ENCODE peak calls at places on chromosomes 1 and 21, in four cellular contexts. A is K562, V is GM12878, K is HepG2. R is an unnamed sample.

GRCh38 chr1:227758366-227758765 is 23.1 kb downstream of the SNAP47 start:
- DNase-seq in V (peak), A (no peak), K (no peak), R (no peak)

GRCh38 chr1:58695206-58695605 is 4.7 kb downstream of the MYSM1 start:
- DNase-seq in V (no peak), A (no peak), K (no peak), R (no peak)

GRCh38 chr1:6490181-6491075 is 1.0 kb downstream of the PLEKHG5 start:
- DNase-seq in A (peak), K (peak), V (peak), R (peak)

GRCh38 chr1:178682429-178682828 is 42.6 kb upstream of the RALGPS2 start:
- DNase-seq in A (no peak), K (peak), V (no peak), R (no peak)

GRCh38 chr1:21869620-21870121 is 57.6 kb downstream of the LDLRAD2 start:
- DNase-seq in A (no peak), K (peak), V (no peak), R (no peak)

GRCh38 chr1:227437495-227438008 is 119.3 kb upstream of the CDC42BPA start:
- DNase-seq in V (no peak), K (peak), A (peak), R (no peak)

GRCh38 chr1:94600556-94600955 is 59.0 kb upstream of the F3 start:
- DNase-seq in V (no peak), A (no peak), K (no peak), R (no peak)

GRCh38 chr1:20349971-20350370 is 59.3 kb downstream of the VWA5B1 start:
- DNase-seq in V (no peak), K (no peak), A (no peak), R (no peak)

GRCh38 chr21:38660333-38661295 is 145.1 kb upstream of the ETS2 start:
- DNase-seq in A (no peak), K (no peak), V (no peak), R (peak)

GRCh38 chr1:111214884-111215283 is 12.6 kb upstream of the CHI3L2 start:
- DNase-seq in A (no peak), V (no peak), K (no peak), R (no peak)

GRCh38 chr1:177137814-177138213 is 26.7 kb downstream of the ASTN1 start:
- DNase-seq in K (no peak), V (no peak), A (no peak), R (no peak)

GRCh38 chr1:31987231-31987630 is 26.4 kb upstream of the KHDRBS1 start:
- DNase-seq in K (no peak), A (no peak), V (no peak), R (peak)

GRCh38 chr1:152347116-152347728 is 12.6 kb downstream of the FLG2 start:
- DNase-seq in V (peak), A (peak), K (peak), R (peak)

GRCh38 chr1:15246960-15247614 is at the start of gene FHAD1:
- DNase-seq in K (no peak), V (no peak), A (peak), R (peak)
- TF ChIP-seq CREM in K (no peak), V (no peak), A (no peak), R (peak)

GRCh38 chr1:53732409-53732808 is 6.6 kb downstream of the GLIS1 start:
- DNase-seq in K (no peak), V (no peak), A (no peak), R (no peak)
- TF ChIP-seq USF2 in K (no peak), V (no peak), A (no peak), R (no peak)

GRCh38 chr1:10074059-10074854 is 41.5 kb downstream of the UBE4B start:
- DNase-seq in A (no peak), V (peak), K (no peak), R (no peak)
- TF ChIP-seq CREM in A (no peak), V (peak), K (no peak), R (no peak)

DNA sequence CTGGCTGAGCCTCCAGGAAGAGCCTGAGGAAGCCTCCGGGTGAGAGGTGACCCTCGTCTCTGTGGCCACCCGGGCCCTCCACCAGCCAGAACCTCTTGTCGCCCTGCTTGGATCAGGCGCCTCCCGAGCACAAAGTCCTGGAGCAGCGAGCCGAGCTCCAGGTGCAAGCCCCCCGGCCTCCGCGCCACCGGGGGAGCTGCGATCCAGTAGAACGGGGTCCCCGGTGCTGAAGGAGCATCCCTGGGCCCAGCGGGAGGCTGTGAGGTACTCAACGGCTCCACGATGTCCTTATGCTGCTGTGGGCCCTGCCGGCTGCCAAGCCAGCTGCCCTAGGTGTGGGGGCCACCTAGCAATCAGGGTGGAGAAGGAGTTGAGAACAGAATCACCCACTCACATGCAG is 102.8 kb downstream of the PRDM16 start:
- DNase-seq in A (no peak), V (no peak), K (no peak), R (no peak)
- TF ChIP-seq USF2 in A (no peak), V (no peak), K (no peak), R (no peak)

GRCh38 chr1:17873007-17873675 is 118.0 kb downstream of the ACTL8 start:
- DNase-seq in K (no peak), A (no peak), V (no peak), R (no peak)

GRCh38 chr1:17875882-17876280 is 120.7 kb downstream of the ACTL8 start:
- DNase-seq in K (no peak), V (no peak), A (no peak), R (no peak)

GRCh38 chr1:17875171-17875881 is 120.2 kb downstream of the ACTL8 start:
- DNase-seq in A (no peak), V (no peak), K (no peak), R (no peak)

GRCh38 chr1:17874665-17875064 is 119.5 kb downstream of the ACTL8 start:
- DNase-seq in K (no peak), V (no peak), A (no peak), R (no peak)

GRCh38 chr1:17874231-17874630 is 119.1 kb downstream of the ACTL8 start:
- DNase-seq in V (no peak), A (no peak), K (no peak), R (no peak)
- TF ChIP-seq CREM in V (no peak), A (no peak), K (no peak), R (no peak)

GRCh38 chr21:34544032-34544496 is 32.1 kb upstream of the KCNE1 start:
- DNase-seq in K (peak), V (no peak), A (peak), R (peak)
- TF ChIP-seq USF2 in K (no peak), V (no peak), A (no peak), R (no peak)

DNA sequence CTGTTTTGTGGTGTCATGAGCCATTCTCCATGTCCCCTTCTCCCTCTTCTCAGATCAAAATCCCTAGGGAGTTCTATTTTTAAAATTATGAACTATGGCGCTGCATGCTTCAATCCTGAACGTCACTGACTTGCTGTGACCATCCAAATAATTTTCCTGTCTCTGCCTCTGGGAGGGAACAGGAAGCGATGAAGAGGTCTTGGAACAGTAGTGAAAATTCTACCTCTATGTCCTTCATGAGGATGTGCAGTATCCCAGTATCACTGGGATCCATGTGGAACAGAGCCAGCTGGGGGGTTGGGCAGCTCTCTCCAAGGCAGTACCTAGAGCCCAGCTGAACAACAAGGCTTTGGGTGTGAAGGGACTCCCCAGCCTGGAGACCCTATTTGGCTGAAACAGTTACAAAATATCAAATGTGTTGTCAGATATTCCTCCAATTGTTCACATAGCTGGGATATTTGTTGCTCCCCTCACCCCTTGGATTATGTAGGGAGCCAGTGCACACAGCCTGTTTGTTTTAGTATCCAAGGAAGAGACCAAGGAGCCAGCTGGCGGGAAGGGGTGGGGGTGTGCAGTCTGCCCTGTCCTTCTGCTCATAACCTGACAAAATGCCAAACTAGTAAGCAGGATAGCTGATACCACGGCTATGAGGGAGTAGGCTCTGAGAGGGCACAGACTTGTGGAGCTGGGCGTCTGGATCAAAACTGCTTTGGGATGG is 7.6 kb downstream of the DCLRE1B start:
- DNase-seq in A (no peak), V (no peak), K (no peak), R (no peak)
- TF ChIP-seq CREM in A (no peak), V (no peak), K (no peak), R (no peak)